ENCODE peak calls at places on chromosomes 11 and 22, in nine cellular contexts. One of them, this sample, is unnamed.
A peak's percentile ranks its signal among the peaks of the same experiment; 100 is the strongest.

GRCh38 chr11:33309118-33309517 is 51.9 kb downstream of the HIPK3 start:
- DNase-seq in ovary: no peak
- DNase-seq in right lobe of liver: no peak
- DNase-seq in transverse colon: no peak
- DNase-seq in brain microvascular endothelial cell: no peak
- DNase-seq in spleen: no peak
- DNase-seq in sigmoid colon: no peak
- DNase-seq in mesendoderm: no peak
- DNase-seq in tibial nerve: no peak
- DNase-seq in this sample: no peak

GRCh38 chr22:38272373-38273134 is at the start of gene TMEM184B:
- DNase-seq in right lobe of liver: peak; percentile 86
- DNase-seq in sigmoid colon: peak; percentile 89
- DNase-seq in transverse colon: peak; percentile 83
- DNase-seq in tibial nerve: peak; percentile 66
- DNase-seq in brain microvascular endothelial cell: no peak
- DNase-seq in mesendoderm: peak; percentile 69
- DNase-seq in spleen: peak; percentile 94
- DNase-seq in ovary: peak; percentile 88
- DNase-seq in this sample: peak; percentile 35

GRCh38 chr11:108496643-108497256 is 1.4 kb downstream of the POGLUT3 start:
- DNase-seq in tibial nerve: no peak
- DNase-seq in transverse colon: no peak
- DNase-seq in sigmoid colon: no peak
- DNase-seq in ovary: no peak
- DNase-seq in spleen: no peak
- DNase-seq in right lobe of liver: no peak
- DNase-seq in mesendoderm: peak; percentile 7
- DNase-seq in brain microvascular endothelial cell: no peak
- DNase-seq in this sample: no peak

GRCh38 chr11:33996498-33997454 is 54.8 kb upstream of the CAPRIN1 start:
- DNase-seq in mesendoderm: peak; percentile 80
- DNase-seq in tibial nerve: peak; percentile 42
- DNase-seq in spleen: peak; percentile 82
- DNase-seq in transverse colon: peak; percentile 82
- DNase-seq in brain microvascular endothelial cell: peak; percentile 77
- DNase-seq in right lobe of liver: peak; percentile 52
- DNase-seq in ovary: peak; percentile 58
- DNase-seq in sigmoid colon: peak; percentile 74
- DNase-seq in this sample: peak; percentile 67

GRCh38 chr11:35237860-35238715 is 99.1 kb downstream of the CD44 start:
- DNase-seq in spleen: no peak
- DNase-seq in mesendoderm: peak; percentile 87
- DNase-seq in ovary: no peak
- DNase-seq in right lobe of liver: no peak
- DNase-seq in tibial nerve: no peak
- DNase-seq in sigmoid colon: no peak
- DNase-seq in brain microvascular endothelial cell: peak; percentile 16
- DNase-seq in transverse colon: peak; percentile 54
- DNase-seq in this sample: peak; percentile 71

GRCh38 chr11:101031713-101032112 is 97.9 kb downstream of the PGR start:
- DNase-seq in brain microvascular endothelial cell: no peak
- DNase-seq in ovary: no peak
- DNase-seq in transverse colon: no peak
- DNase-seq in tibial nerve: no peak
- DNase-seq in right lobe of liver: no peak
- DNase-seq in spleen: no peak
- DNase-seq in sigmoid colon: no peak
- DNase-seq in mesendoderm: no peak
- DNase-seq in this sample: no peak

GRCh38 chr11:83681045-83681781 is 395.0 kb upstream of the CCDC90B start:
- DNase-seq in mesendoderm: no peak
- DNase-seq in sigmoid colon: no peak
- DNase-seq in transverse colon: no peak
- DNase-seq in spleen: no peak
- DNase-seq in tibial nerve: no peak
- DNase-seq in right lobe of liver: no peak
- DNase-seq in brain microvascular endothelial cell: no peak
- DNase-seq in ovary: no peak
- DNase-seq in this sample: no peak

GRCh38 chr22:40512426-40513136 is 123.9 kb downstream of the MRTFA start:
- DNase-seq in transverse colon: no peak
- DNase-seq in mesendoderm: peak; percentile 62
- DNase-seq in sigmoid colon: peak; percentile 78
- DNase-seq in right lobe of liver: no peak
- DNase-seq in tibial nerve: no peak
- DNase-seq in spleen: no peak
- DNase-seq in brain microvascular endothelial cell: peak; percentile 88
- DNase-seq in ovary: no peak
- DNase-seq in this sample: no peak

GRCh38 chr11:96744697-96745096 is 354.9 kb downstream of the JRKL start:
- DNase-seq in spleen: no peak
- DNase-seq in transverse colon: no peak
- DNase-seq in sigmoid colon: no peak
- DNase-seq in tibial nerve: no peak
- DNase-seq in mesendoderm: no peak
- DNase-seq in brain microvascular endothelial cell: no peak
- DNase-seq in right lobe of liver: no peak
- DNase-seq in ovary: no peak
- DNase-seq in this sample: no peak

GRCh38 chr11:23680488-23681230 is 816.2 kb upstream of the LUZP2 start:
- DNase-seq in brain microvascular endothelial cell: no peak
- DNase-seq in tibial nerve: no peak
- DNase-seq in ovary: peak; percentile 14
- DNase-seq in sigmoid colon: no peak
- DNase-seq in transverse colon: no peak
- DNase-seq in right lobe of liver: no peak
- DNase-seq in mesendoderm: no peak
- DNase-seq in spleen: peak; percentile 62
- DNase-seq in this sample: no peak

GRCh38 chr11:19368726-19369364 is 128.1 kb upstream of the E2F8 start:
- DNase-seq in mesendoderm: no peak
- DNase-seq in sigmoid colon: no peak
- DNase-seq in ovary: no peak
- DNase-seq in spleen: no peak
- DNase-seq in brain microvascular endothelial cell: no peak
- DNase-seq in right lobe of liver: no peak
- DNase-seq in transverse colon: no peak
- DNase-seq in tibial nerve: no peak
- DNase-seq in this sample: no peak

GRCh38 chr11:83019888-83020579 is 51.7 kb downstream of the RAB30 start:
- DNase-seq in transverse colon: peak; percentile 75
- DNase-seq in spleen: no peak
- DNase-seq in right lobe of liver: no peak
- DNase-seq in mesendoderm: no peak
- DNase-seq in tibial nerve: no peak
- DNase-seq in sigmoid colon: no peak
- DNase-seq in brain microvascular endothelial cell: no peak
- DNase-seq in ovary: no peak
- DNase-seq in this sample: no peak

GRCh38 chr11:1560011-1560579 is 12.0 kb downstream of the DUSP8 start:
- DNase-seq in mesendoderm: no peak
- DNase-seq in ovary: no peak
- DNase-seq in right lobe of liver: no peak
- DNase-seq in sigmoid colon: no peak
- DNase-seq in brain microvascular endothelial cell: no peak
- DNase-seq in spleen: peak; percentile 75
- DNase-seq in transverse colon: no peak
- DNase-seq in tibial nerve: no peak
- DNase-seq in this sample: no peak
- H3K27ac ChIP-seq in mesendoderm: no peak overlapping the region
- H3K27ac ChIP-seq in ovary: no peak overlapping the region
- H3K27ac ChIP-seq in right lobe of liver: peak overlapping the region; percentile 43
- H3K27ac ChIP-seq in sigmoid colon: peak overlapping the region; percentile 99
- H3K27ac ChIP-seq in brain microvascular endothelial cell: no peak overlapping the region
- H3K27ac ChIP-seq in spleen: peak overlapping the region; percentile 45
- H3K27ac ChIP-seq in transverse colon: peak overlapping the region; percentile 91
- H3K27ac ChIP-seq in tibial nerve: peak overlapping the region; percentile 98
- H3K27ac ChIP-seq in this sample: no peak overlapping the region

DNA sequence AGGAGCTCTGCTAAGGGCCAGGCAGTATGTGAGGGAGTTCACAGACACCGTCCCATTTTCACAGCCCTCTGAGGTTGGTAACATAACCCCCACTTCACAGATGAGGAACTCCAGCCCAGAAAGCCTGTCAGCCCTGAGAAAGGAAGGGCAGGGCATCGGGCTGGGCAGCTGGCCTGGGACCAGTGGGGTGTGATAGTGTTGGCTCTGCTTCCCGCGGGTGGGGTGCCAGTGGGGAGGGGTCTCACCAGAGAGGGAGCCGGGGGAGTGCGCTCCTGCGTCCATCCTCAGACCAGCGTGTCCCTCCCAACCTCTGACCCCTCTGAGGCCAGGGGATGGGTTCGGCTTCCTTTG is 2.3 kb downstream of the TAGLN start:
- DNase-seq in brain microvascular endothelial cell: no peak
- DNase-seq in tibial nerve: no peak
- DNase-seq in spleen: no peak
- DNase-seq in sigmoid colon: no peak
- DNase-seq in right lobe of liver: no peak
- DNase-seq in mesendoderm: peak; percentile 11
- DNase-seq in transverse colon: no peak
- DNase-seq in ovary: no peak
- DNase-seq in this sample: no peak
- H3K27ac ChIP-seq in brain microvascular endothelial cell: peak overlapping the region; percentile 26
- H3K27ac ChIP-seq in tibial nerve: peak overlapping the region; percentile 89
- H3K27ac ChIP-seq in spleen: peak overlapping the region; percentile 78
- H3K27ac ChIP-seq in sigmoid colon: peak overlapping the region; percentile 99
- H3K27ac ChIP-seq in right lobe of liver: peak overlapping the region; percentile 6
- H3K27ac ChIP-seq in mesendoderm: no peak overlapping the region
- H3K27ac ChIP-seq in transverse colon: peak overlapping the region; percentile 91
- H3K27ac ChIP-seq in ovary: peak overlapping the region; percentile 50
- H3K27ac ChIP-seq in this sample: no peak overlapping the region

GRCh38 chr11:61713464-61713863 is 33.3 kb downstream of the DAGLA start:
- DNase-seq in brain microvascular endothelial cell: no peak
- DNase-seq in ovary: no peak
- DNase-seq in tibial nerve: no peak
- DNase-seq in sigmoid colon: no peak
- DNase-seq in mesendoderm: no peak
- DNase-seq in right lobe of liver: no peak
- DNase-seq in transverse colon: no peak
- DNase-seq in spleen: no peak
- DNase-seq in this sample: no peak

GRCh38 chr11:61712911-61713310 is 32.7 kb downstream of the DAGLA start:
- DNase-seq in transverse colon: no peak
- DNase-seq in ovary: no peak
- DNase-seq in tibial nerve: no peak
- DNase-seq in spleen: no peak
- DNase-seq in brain microvascular endothelial cell: no peak
- DNase-seq in sigmoid colon: no peak
- DNase-seq in mesendoderm: no peak
- DNase-seq in right lobe of liver: no peak
- DNase-seq in this sample: no peak

GRCh38 chr11:61715877-61716276 is 35.7 kb downstream of the DAGLA start:
- DNase-seq in spleen: no peak
- DNase-seq in ovary: no peak
- DNase-seq in mesendoderm: no peak
- DNase-seq in brain microvascular endothelial cell: no peak
- DNase-seq in sigmoid colon: no peak
- DNase-seq in transverse colon: no peak
- DNase-seq in right lobe of liver: no peak
- DNase-seq in tibial nerve: no peak
- DNase-seq in this sample: no peak

GRCh38 chr11:61714916-61715315 is 34.7 kb downstream of the DAGLA start:
- DNase-seq in spleen: no peak
- DNase-seq in transverse colon: no peak
- DNase-seq in brain microvascular endothelial cell: no peak
- DNase-seq in ovary: no peak
- DNase-seq in right lobe of liver: no peak
- DNase-seq in sigmoid colon: no peak
- DNase-seq in tibial nerve: no peak
- DNase-seq in mesendoderm: no peak
- DNase-seq in this sample: no peak

GRCh38 chr11:61714316-61714715 is 34.1 kb downstream of the DAGLA start:
- DNase-seq in tibial nerve: no peak
- DNase-seq in transverse colon: no peak
- DNase-seq in brain microvascular endothelial cell: no peak
- DNase-seq in sigmoid colon: no peak
- DNase-seq in ovary: no peak
- DNase-seq in spleen: no peak
- DNase-seq in right lobe of liver: no peak
- DNase-seq in mesendoderm: no peak
- DNase-seq in this sample: no peak
- H3K27ac ChIP-seq in tibial nerve: no peak overlapping the region
- H3K27ac ChIP-seq in transverse colon: no peak overlapping the region
- H3K27ac ChIP-seq in brain microvascular endothelial cell: no peak overlapping the region
- H3K27ac ChIP-seq in sigmoid colon: no peak overlapping the region
- H3K27ac ChIP-seq in ovary: no peak overlapping the region
- H3K27ac ChIP-seq in spleen: no peak overlapping the region
- H3K27ac ChIP-seq in right lobe of liver: no peak overlapping the region
- H3K27ac ChIP-seq in mesendoderm: no peak overlapping the region
- H3K27ac ChIP-seq in this sample: no peak overlapping the region

GRCh38 chr11:62401781-62402180 is 17.1 kb upstream of the SCGB1A1 start:
- DNase-seq in tibial nerve: no peak
- DNase-seq in transverse colon: no peak
- DNase-seq in sigmoid colon: no peak
- DNase-seq in mesendoderm: no peak
- DNase-seq in right lobe of liver: no peak
- DNase-seq in ovary: peak; percentile 67
- DNase-seq in brain microvascular endothelial cell: no peak
- DNase-seq in spleen: peak; percentile 64
- DNase-seq in this sample: no peak

GRCh38 chr11:62400281-62400680 is 18.6 kb upstream of the SCGB1A1 start:
- DNase-seq in right lobe of liver: no peak
- DNase-seq in sigmoid colon: no peak
- DNase-seq in spleen: peak; percentile 34
- DNase-seq in tibial nerve: no peak
- DNase-seq in mesendoderm: no peak
- DNase-seq in brain microvascular endothelial cell: no peak
- DNase-seq in ovary: peak; percentile 46
- DNase-seq in transverse colon: no peak
- DNase-seq in this sample: no peak

GRCh38 chr11:62402226-62402625 is 16.6 kb upstream of the SCGB1A1 start:
- DNase-seq in mesendoderm: no peak
- DNase-seq in right lobe of liver: peak; percentile 33
- DNase-seq in tibial nerve: peak; percentile 71
- DNase-seq in spleen: peak; percentile 88
- DNase-seq in sigmoid colon: peak; percentile 87
- DNase-seq in ovary: peak; percentile 85
- DNase-seq in brain microvascular endothelial cell: no peak
- DNase-seq in transverse colon: peak; percentile 49
- DNase-seq in this sample: no peak

GRCh38 chr11:62400760-62401159 is 18.1 kb upstream of the SCGB1A1 start:
- DNase-seq in right lobe of liver: no peak
- DNase-seq in spleen: peak; percentile 65
- DNase-seq in tibial nerve: peak; percentile 85
- DNase-seq in ovary: peak; percentile 94
- DNase-seq in mesendoderm: no peak
- DNase-seq in transverse colon: peak; percentile 73
- DNase-seq in sigmoid colon: peak; percentile 96
- DNase-seq in brain microvascular endothelial cell: peak; percentile 29
- DNase-seq in this sample: no peak

DNA sequence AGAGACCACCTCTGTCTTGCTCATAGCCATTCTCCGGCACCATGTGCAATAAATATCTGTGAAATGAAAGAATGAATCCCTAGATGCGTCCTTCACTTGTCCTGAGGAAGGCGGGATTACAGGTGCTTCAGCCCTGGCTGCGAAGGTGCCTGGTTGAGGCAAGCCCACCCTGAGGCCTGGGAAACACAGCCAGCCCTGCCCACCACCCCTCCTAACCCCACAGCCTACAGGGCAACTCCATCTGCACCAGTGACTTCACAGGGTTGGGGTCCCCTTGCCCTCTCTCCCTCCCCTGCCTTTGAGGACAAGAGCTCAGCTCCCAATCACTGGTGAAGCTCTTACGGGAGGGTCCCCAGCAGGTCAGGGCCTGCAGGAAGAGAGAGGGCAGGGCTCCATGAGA is 17.5 kb upstream of the SCGB1A1 start:
- DNase-seq in right lobe of liver: no peak
- DNase-seq in transverse colon: no peak
- DNase-seq in brain microvascular endothelial cell: no peak
- DNase-seq in mesendoderm: no peak
- DNase-seq in ovary: peak; percentile 48
- DNase-seq in tibial nerve: no peak
- DNase-seq in sigmoid colon: no peak
- DNase-seq in spleen: peak; percentile 44
- DNase-seq in this sample: no peak
- H3K27ac ChIP-seq in right lobe of liver: no peak overlapping the region
- H3K27ac ChIP-seq in transverse colon: peak overlapping the region; percentile 85
- H3K27ac ChIP-seq in brain microvascular endothelial cell: no peak overlapping the region
- H3K27ac ChIP-seq in mesendoderm: no peak overlapping the region
- H3K27ac ChIP-seq in ovary: peak overlapping the region; percentile 64
- H3K27ac ChIP-seq in tibial nerve: peak overlapping the region; percentile 93
- H3K27ac ChIP-seq in sigmoid colon: peak overlapping the region; percentile 95
- H3K27ac ChIP-seq in spleen: no peak overlapping the region
- H3K27ac ChIP-seq in this sample: no peak overlapping the region